ENCODE peak calls at places on chromosomes 2 and 18, in seven cellular contexts. L, R, Z, H, M, S and C are unnamed samples.

GRCh38 chr2:219507555-219508443 is 6.5 kb upstream of the ASIC4 start:
- DNase-seq in M (no peak), H (no peak), R (no peak), L (no peak), Z (no peak), S (no peak), C (no peak)

GRCh38 chr2:3262437-3263388 is 114.9 kb downstream of the EIPR1 start:
- DNase-seq in S (no peak), R (no peak), L (no peak), Z (peak; percentile 55), H (no peak), M (no peak), C (no peak)

GRCh38 chr18:40685241-40685640 is 1269.8 kb upstream of the PIK3C3 start:
- DNase-seq in M (no peak), R (no peak), S (no peak), H (no peak), L (no peak), Z (no peak), C (no peak)

GRCh38 chr2:160278889-160279196 is 78.8 kb upstream of the ITGB6 start:
- DNase-seq in H (no peak), L (no peak), R (no peak), S (no peak), Z (no peak), M (no peak), C (no peak)

GRCh38 chr2:235563056-235563777 is 69.4 kb downstream of the AGAP1 start:
- DNase-seq in R (no peak), Z (no peak), H (no peak), S (no peak), M (no peak), L (no peak), C (no peak)

GRCh38 chr2:190879474-190880373 is 897 bp upstream of the GLS start:
- DNase-seq in R (no peak), M (no peak), S (no peak), Z (peak; percentile 76), L (no peak), H (no peak), C (no peak)

GRCh38 chr2:165801176-165801575 is 7.1 kb upstream of the GALNT3 start:
- DNase-seq in L (no peak), R (no peak), Z (no peak), S (no peak), M (no peak), H (no peak), C (no peak)

GRCh38 chr2:97730245-97730644 is 16.9 kb downstream of the ZAP70 start:
- DNase-seq in H (no peak), S (no peak), R (no peak), M (no peak), Z (peak; percentile 56), L (no peak), C (no peak)

GRCh38 chr2:54673501-54673998 is 49.9 kb upstream of the EML6 start:
- DNase-seq in H (no peak), S (peak; percentile 93), Z (peak; percentile 94), R (peak; percentile 45), M (peak; percentile 79), L (peak; percentile 84), C (no peak)

GRCh38 chr2:42089340-42089925 is 41.6 kb downstream of the PKDCC start:
- DNase-seq in S (peak; percentile 84), H (peak; percentile 31), Z (peak; percentile 82), L (peak; percentile 60), M (peak; percentile 69), R (peak; percentile 92), C (no peak)

GRCh38 chr18:76524900-76525698 is 30.1 kb upstream of the ZNF516 start:
- DNase-seq in H (no peak), L (no peak), S (no peak), Z (no peak), R (no peak), M (peak; percentile 13), C (no peak)

GRCh38 chr2:96869281-96869823 is 528 bp downstream of the SEMA4C start:
- DNase-seq in H (peak; percentile 19), L (peak; percentile 84), R (peak; percentile 71), Z (no peak), M (peak; percentile 72), S (peak; percentile 96), C (no peak)

DNA sequence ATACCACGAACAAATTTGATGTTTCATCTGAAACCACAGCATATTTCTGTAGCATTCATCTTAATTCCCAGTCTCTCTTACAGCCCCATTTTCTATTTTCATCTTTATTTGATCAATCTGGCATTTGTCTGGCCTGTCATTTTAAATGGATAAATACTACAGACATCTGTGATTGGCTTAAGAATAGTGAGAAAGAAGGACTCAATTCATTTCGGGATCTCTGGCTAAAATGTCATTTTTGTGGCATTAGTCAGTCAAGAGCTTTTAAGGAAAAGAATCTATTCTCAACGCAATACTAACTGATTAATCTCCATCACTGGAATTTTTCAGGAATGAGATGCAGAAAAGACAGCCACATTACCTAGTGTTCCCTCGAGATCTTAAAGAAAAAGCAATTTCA is 585.9 kb downstream of the IRS1 start:
- DNase-seq in L (no peak), S (no peak), R (no peak), Z (no peak), M (no peak), H (no peak), C (no peak)
- TF ChIP-seq POLR2AphosphoS5 in L (no peak), S (no peak), R (no peak), Z (no peak), M (no peak), H (no peak), C (no peak)

GRCh38 chr2:223956267-223956666 is 996 bp upstream of the MRPL44 start:
- DNase-seq in L (no peak), H (no peak), Z (no peak), R (no peak), M (no peak), S (no peak), C (no peak)

GRCh38 chr2:223952280-223952968 is 4.8 kb upstream of the MRPL44 start:
- DNase-seq in S (no peak), H (no peak), L (no peak), M (no peak), Z (no peak), R (no peak), C (no peak)

GRCh38 chr2:223959688-223960087 is 2.4 kb downstream of the MRPL44 start:
- DNase-seq in H (no peak), R (no peak), L (no peak), S (no peak), M (no peak), Z (no peak), C (no peak)

GRCh38 chr2:223954401-223954800 is 2.9 kb upstream of the MRPL44 start:
- DNase-seq in L (no peak), M (no peak), S (no peak), H (no peak), R (no peak), Z (no peak), C (no peak)

DNA sequence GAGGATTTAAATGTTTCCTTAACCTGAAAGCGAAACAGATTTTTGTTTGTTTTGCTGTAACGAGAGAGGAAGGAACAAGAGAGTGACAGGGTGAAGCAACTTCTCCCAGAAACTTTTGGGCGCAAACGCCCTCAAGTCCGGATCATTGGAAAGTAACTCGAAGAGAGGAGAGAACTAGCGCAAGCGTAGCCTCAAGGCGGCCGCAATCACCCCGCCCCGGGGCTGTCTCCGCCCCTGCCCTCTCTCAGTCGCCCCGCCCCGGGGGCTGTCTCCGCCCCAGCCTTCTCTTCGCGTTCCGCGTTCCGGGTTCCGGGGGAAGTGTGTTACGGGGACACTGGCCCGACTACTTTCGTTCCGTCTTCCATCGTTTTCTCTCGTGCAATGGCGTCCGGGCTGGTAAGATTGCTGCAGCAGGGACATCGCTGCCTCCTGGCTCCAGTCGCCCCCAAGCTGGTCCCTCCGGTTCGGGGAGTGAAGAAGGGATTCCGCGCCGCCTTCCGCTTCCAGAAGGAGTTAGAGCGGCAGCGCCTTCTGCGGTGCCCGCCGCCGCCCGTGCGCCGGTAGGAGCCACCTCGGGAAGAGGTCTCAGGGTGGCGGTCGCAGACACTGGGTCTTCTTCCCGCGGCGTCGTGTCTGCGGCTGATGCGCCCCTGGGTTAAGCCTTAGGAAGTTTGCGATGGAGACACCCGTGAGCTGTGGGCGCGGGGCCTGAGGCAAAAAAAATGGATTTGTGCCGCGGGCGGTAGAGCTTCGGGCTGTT is at the start of gene MRPL44:
- DNase-seq in H (peak; percentile 89), S (peak; percentile 98), M (peak; percentile 98), R (peak; percentile 99), L (peak; percentile 99), Z (peak; percentile 97), C (peak; percentile 97)
- TF ChIP-seq POLR2A in H (peak; percentile 78), S (peak; percentile 30), M (peak; percentile 54), R (peak; percentile 90), L (no peak), Z (no peak), C (no peak)

DNA sequence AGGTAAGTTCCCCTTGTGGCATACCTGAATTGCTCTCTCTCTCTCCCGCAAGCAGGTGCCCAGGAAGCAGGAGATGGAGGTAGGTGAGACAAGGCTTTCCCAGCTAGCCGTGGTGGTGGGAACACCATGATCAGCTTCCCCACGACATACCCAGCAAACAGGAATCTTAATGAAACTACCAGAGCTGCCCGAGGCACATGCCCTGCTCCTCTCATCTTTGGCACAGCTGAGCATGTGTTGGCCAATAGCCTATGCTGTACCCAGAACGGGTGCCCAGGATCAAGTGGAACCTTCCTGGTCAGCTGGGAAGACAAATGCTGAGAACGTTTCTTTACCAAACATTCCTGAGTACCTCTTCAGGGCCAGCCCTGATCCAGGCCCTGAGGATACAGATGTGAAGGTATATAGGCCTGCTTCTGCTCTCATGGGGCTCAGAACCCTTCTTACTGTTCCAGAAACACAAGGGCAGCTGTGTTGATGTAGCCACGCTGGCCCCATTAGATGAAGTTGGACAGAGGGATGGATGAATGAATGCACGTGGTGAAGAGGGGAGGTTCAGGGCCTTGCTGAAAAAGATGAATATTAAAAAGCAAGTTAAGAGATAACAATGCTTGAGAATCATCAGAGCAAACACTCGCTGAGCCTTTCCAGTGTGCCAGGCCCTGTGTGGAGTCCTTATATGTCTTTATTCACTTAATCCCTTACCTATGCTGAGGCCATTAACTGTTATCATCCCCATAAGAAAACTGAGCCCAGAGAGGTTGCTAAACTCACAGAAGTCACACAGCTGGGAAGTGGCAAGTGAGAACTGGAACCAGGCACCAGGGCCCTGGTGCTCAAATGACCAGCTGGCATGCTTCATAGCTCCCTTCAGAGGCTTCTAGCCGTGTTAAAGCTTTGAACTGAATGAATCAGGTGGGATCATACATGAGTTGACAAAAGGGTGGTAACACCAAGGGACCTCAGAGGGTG is 68.8 kb upstream of the TMEM247 start:
- DNase-seq in R (no peak), Z (no peak), H (no peak), L (peak; percentile 61), S (no peak), M (no peak), C (no peak)
- TF ChIP-seq POLR2AphosphoS5 in R (no peak), Z (no peak), H (no peak), L (no peak), S (no peak), M (no peak), C (no peak)

DNA sequence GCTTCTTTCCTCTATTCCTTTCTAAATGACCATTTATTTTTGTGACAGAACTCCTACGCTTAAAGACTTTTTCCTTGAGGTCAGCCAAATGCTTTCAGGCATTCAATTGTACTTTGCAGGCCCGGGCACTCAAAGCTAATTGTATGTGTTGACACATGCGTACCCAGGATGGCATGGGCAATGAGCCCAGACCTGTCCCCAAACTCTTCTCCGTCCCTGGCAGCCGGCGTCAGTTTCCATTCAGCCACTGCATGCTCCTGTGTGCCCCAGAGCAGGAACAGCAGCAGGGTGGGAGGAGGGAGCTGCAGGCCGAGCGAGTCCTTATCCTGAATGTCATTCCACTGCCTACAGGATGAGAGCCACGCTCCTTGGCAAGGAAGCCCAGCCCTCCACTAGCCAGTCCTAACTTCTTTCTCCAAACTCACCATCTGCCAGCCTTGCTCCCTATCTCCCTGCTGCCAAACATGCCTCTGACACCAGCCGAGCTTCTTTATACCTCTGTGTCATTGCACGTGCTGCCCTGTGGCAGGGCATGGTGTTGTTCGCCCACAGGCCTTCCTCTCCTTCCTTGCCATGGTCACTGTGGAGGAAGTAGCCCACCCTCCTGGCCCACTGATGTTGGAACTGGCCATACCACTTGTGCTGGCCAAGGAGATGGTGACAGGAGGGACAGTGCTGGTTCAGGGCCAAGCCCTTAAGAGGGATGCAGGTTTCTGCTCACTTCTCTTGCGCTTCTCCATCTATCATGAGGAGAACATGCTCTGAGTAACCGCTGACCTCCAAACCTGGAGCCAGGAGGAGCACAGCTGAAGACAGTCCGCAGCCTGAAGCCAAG is 116.9 kb upstream of the FHL2 start:
- DNase-seq in Z (no peak), M (no peak), R (no peak), S (no peak), L (peak; percentile 93), H (no peak), C (no peak)
- TF ChIP-seq POLR2A in Z (no peak), M (no peak), R (no peak), S (no peak), L (no peak), H (no peak), C (no peak)